ENCODE peak calls at places on chromosomes 7 and 10, in eight cellular contexts. One of them, this sample, is unnamed.

GRCh38 chr7:23026164-23026563 is 12.2 kb upstream of the HYCC1 start:
- DNase-seq in ovary: no peak
- DNase-seq in H1: no peak
- DNase-seq in spleen: no peak
- DNase-seq in body of pancreas: no peak
- DNase-seq in tibial nerve: no peak
- DNase-seq in HCT116: no peak
- DNase-seq in uterus: no peak
- DNase-seq in this sample: no peak

GRCh38 chr7:33719059-33719581 is 186.2 kb upstream of the BMPER start:
- DNase-seq in uterus: no peak
- DNase-seq in tibial nerve: no peak
- DNase-seq in ovary: no peak
- DNase-seq in H1: no peak
- DNase-seq in spleen: no peak
- DNase-seq in body of pancreas: no peak
- DNase-seq in HCT116: no peak
- DNase-seq in this sample: peak; percentile 37

GRCh38 chr7:25025218-25025671 is 45.3 kb upstream of the OSBPL3 start:
- DNase-seq in tibial nerve: no peak
- DNase-seq in body of pancreas: no peak
- DNase-seq in spleen: no peak
- DNase-seq in ovary: no peak
- DNase-seq in HCT116: no peak
- DNase-seq in H1: no peak
- DNase-seq in uterus: no peak
- DNase-seq in this sample: no peak

GRCh38 chr10:4982764-4983226 is 19.6 kb downstream of the AKR1C1 start:
- DNase-seq in spleen: no peak
- DNase-seq in HCT116: no peak
- DNase-seq in H1: no peak
- DNase-seq in ovary: no peak
- DNase-seq in body of pancreas: peak; percentile 83
- DNase-seq in tibial nerve: no peak
- DNase-seq in uterus: no peak
- DNase-seq in this sample: peak; percentile 9

GRCh38 chr7:129950191-129950940 is 2.4 kb downstream of the UBE2H start:
- DNase-seq in spleen: no peak
- DNase-seq in ovary: no peak
- DNase-seq in uterus: peak; percentile 49
- DNase-seq in tibial nerve: no peak
- DNase-seq in H1: no peak
- DNase-seq in body of pancreas: peak; percentile 35
- DNase-seq in HCT116: no peak
- DNase-seq in this sample: no peak

GRCh38 chr7:44867073-44867990 is 18.0 kb downstream of the PURB start:
- DNase-seq in ovary: no peak
- DNase-seq in tibial nerve: no peak
- DNase-seq in uterus: peak; percentile 56
- DNase-seq in H1: no peak
- DNase-seq in body of pancreas: no peak
- DNase-seq in HCT116: peak; percentile 19
- DNase-seq in spleen: no peak
- DNase-seq in this sample: peak; percentile 71

GRCh38 chr7:44712012-44712411 is 36.6 kb upstream of the ZMIZ2 start:
- DNase-seq in tibial nerve: no peak
- DNase-seq in body of pancreas: peak; percentile 22
- DNase-seq in HCT116: no peak
- DNase-seq in uterus: no peak
- DNase-seq in spleen: peak; percentile 30
- DNase-seq in ovary: no peak
- DNase-seq in H1: no peak
- DNase-seq in this sample: no peak

GRCh38 chr10:95791425-95791979 is 35.5 kb downstream of the ENTPD1 start:
- DNase-seq in body of pancreas: no peak
- DNase-seq in HCT116: no peak
- DNase-seq in H1: no peak
- DNase-seq in spleen: no peak
- DNase-seq in tibial nerve: no peak
- DNase-seq in ovary: no peak
- DNase-seq in uterus: no peak
- DNase-seq in this sample: no peak

GRCh38 chr10:128854965-128855364 is 612.1 kb upstream of the MGMT start:
- DNase-seq in spleen: no peak
- DNase-seq in tibial nerve: peak; percentile 75
- DNase-seq in HCT116: no peak
- DNase-seq in H1: peak; percentile 42
- DNase-seq in ovary: peak; percentile 56
- DNase-seq in uterus: peak; percentile 77
- DNase-seq in body of pancreas: peak; percentile 72
- DNase-seq in this sample: peak; percentile 61

GRCh38 chr7:158573310-158573709 is 14.3 kb downstream of the PTPRN2 start:
- DNase-seq in spleen: peak; percentile 14
- DNase-seq in HCT116: no peak
- DNase-seq in uterus: no peak
- DNase-seq in tibial nerve: no peak
- DNase-seq in body of pancreas: no peak
- DNase-seq in H1: no peak
- DNase-seq in ovary: no peak
- DNase-seq in this sample: no peak

GRCh38 chr7:48402721-48403120 is 231.5 kb downstream of the ABCA13 start:
- DNase-seq in H1: no peak
- DNase-seq in body of pancreas: no peak
- DNase-seq in uterus: no peak
- DNase-seq in HCT116: no peak
- DNase-seq in spleen: no peak
- DNase-seq in ovary: no peak
- DNase-seq in tibial nerve: no peak
- DNase-seq in this sample: no peak

GRCh38 chr7:3501671-3502070 is 200.6 kb downstream of the SDK1 start:
- DNase-seq in ovary: no peak
- DNase-seq in body of pancreas: no peak
- DNase-seq in tibial nerve: no peak
- DNase-seq in spleen: no peak
- DNase-seq in uterus: no peak
- DNase-seq in HCT116: no peak
- DNase-seq in H1: no peak
- DNase-seq in this sample: no peak

GRCh38 chr10:104246981-104247380 is 7.7 kb upstream of the GSTO1 start:
- DNase-seq in body of pancreas: no peak
- DNase-seq in tibial nerve: no peak
- DNase-seq in uterus: no peak
- DNase-seq in H1: no peak
- DNase-seq in HCT116: no peak
- DNase-seq in spleen: no peak
- DNase-seq in ovary: no peak
- DNase-seq in this sample: no peak

GRCh38 chr10:102004376-102004775 is 51.6 kb downstream of the ARMH3 start:
- DNase-seq in uterus: no peak
- DNase-seq in spleen: no peak
- DNase-seq in H1: no peak
- DNase-seq in tibial nerve: no peak
- DNase-seq in ovary: no peak
- DNase-seq in body of pancreas: no peak
- DNase-seq in HCT116: no peak
- DNase-seq in this sample: no peak

GRCh38 chr10:784759-785538 is 95.5 kb upstream of the DIP2C start:
- DNase-seq in body of pancreas: peak; percentile 79
- DNase-seq in H1: peak; percentile 65
- DNase-seq in ovary: no peak
- DNase-seq in spleen: peak; percentile 74
- DNase-seq in HCT116: peak; percentile 58
- DNase-seq in tibial nerve: no peak
- DNase-seq in uterus: no peak
- DNase-seq in this sample: peak; percentile 43

GRCh38 chr10:42646692-42647640 is 8.6 kb upstream of the ZNF33B start:
- DNase-seq in body of pancreas: peak; percentile 71
- DNase-seq in H1: no peak
- DNase-seq in spleen: no peak
- DNase-seq in ovary: no peak
- DNase-seq in tibial nerve: no peak
- DNase-seq in uterus: no peak
- DNase-seq in HCT116: no peak
- DNase-seq in this sample: no peak

GRCh38 chr10:100656479-100656878 is 88.9 kb upstream of the PAX2 start:
- DNase-seq in spleen: peak; percentile 36
- DNase-seq in ovary: no peak
- DNase-seq in H1: peak; percentile 79
- DNase-seq in uterus: no peak
- DNase-seq in body of pancreas: peak; percentile 45
- DNase-seq in tibial nerve: no peak
- DNase-seq in HCT116: no peak
- DNase-seq in this sample: no peak

GRCh38 chr10:112471878-112472487 is 25.0 kb downstream of the VTI1A start:
- DNase-seq in ovary: no peak
- DNase-seq in body of pancreas: no peak
- DNase-seq in uterus: no peak
- DNase-seq in HCT116: peak; percentile 72
- DNase-seq in spleen: no peak
- DNase-seq in H1: peak; percentile 55
- DNase-seq in tibial nerve: no peak
- DNase-seq in this sample: no peak

DNA sequence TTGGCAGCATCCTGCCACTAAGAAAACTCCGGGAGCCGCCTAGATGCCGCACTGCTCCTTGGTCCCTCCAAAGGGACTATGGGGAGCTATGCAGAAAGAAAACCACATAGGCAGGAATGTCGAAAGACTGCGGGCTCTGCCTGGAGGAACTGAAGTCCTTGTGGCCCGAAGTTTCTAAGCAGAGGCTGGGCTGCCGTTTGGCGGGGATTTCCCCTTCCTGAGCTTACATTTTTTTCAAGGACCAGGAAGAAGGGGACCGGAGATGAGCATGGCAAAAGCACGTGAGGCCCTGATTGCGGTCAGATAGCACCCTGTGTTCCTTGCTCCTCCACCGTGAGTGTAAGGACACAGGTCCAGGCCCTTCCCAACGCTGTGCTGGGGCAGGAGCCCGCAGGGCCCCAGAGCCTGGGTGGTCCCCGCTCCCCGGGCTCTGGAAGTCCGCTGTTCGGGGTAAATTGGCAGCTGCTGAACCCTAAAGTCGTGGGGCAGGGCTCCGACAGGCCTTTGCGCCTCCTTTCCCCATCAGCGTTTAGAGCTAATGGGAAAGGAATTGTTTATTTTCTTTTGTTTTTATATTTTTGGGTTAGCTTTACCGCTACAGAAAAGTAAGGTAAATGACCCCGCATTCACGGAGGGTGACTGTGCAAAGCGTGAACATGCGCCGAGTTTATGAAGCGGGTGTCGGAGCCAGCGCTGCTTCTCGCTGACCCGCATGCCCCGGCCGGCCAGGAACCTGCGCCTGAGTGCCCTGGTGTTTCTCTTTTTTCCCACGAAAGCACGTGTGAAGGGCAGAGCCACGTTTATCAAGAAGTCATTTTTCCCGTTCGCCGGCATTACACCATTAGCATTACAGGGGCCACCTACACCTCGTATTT is 356.5 kb upstream of the ZNF32 start:
- DNase-seq in body of pancreas: no peak
- DNase-seq in HCT116: no peak
- DNase-seq in ovary: no peak
- DNase-seq in tibial nerve: no peak
- DNase-seq in uterus: no peak
- DNase-seq in spleen: no peak
- DNase-seq in H1: peak; percentile 40
- DNase-seq in this sample: no peak
- H3K4me3 ChIP-seq in body of pancreas: no peak overlapping the region
- H3K4me3 ChIP-seq in HCT116: no peak overlapping the region
- H3K4me3 ChIP-seq in ovary: no peak overlapping the region
- H3K4me3 ChIP-seq in tibial nerve: no peak overlapping the region
- H3K4me3 ChIP-seq in uterus: no peak overlapping the region
- H3K4me3 ChIP-seq in spleen: no peak overlapping the region
- H3K4me3 ChIP-seq in H1: no peak overlapping the region
- H3K4me3 ChIP-seq in this sample: no peak overlapping the region

DNA sequence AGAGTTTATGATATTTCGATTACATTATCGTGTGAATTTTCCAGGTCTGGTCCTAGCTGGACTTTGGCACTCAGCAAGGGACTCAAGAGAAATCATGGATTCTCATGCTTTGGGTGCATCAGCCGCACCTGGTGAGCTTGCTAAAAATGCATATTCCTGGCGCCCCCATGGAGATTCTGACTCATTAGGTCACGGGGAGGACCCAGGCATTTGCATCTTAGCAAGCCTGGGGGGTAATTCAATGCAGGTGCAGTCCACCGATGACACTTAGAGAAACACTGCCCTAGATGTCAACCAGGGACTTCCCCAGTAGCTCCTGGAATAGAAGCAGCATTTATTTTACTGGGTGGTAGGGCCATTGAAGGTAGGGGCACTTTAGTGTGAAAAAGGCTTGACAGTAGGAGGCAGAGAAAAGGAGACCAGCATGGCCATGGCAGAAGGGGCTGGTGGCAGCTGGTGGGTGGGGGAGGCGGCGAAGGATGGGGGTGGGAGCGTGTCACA is 29.9 kb upstream of the PDCD4 start:
- DNase-seq in HCT116: no peak
- DNase-seq in spleen: no peak
- DNase-seq in H1: no peak
- DNase-seq in tibial nerve: no peak
- DNase-seq in uterus: peak; percentile 15
- DNase-seq in body of pancreas: no peak
- DNase-seq in ovary: no peak
- DNase-seq in this sample: no peak
- TF ChIP-seq POLR2A in HCT116: no peak
- TF ChIP-seq POLR2A in spleen: no peak
- TF ChIP-seq POLR2A in H1: no peak
- TF ChIP-seq POLR2A in tibial nerve: no peak
- TF ChIP-seq POLR2A in uterus: no peak
- TF ChIP-seq POLR2A in body of pancreas: no peak
- TF ChIP-seq POLR2A in ovary: no peak
- TF ChIP-seq POLR2A in this sample: no peak

GRCh38 chr7:93245525-93246432 is 13.6 kb downstream of the VPS50 start:
- DNase-seq in tibial nerve: no peak
- DNase-seq in ovary: no peak
- DNase-seq in HCT116: no peak
- DNase-seq in uterus: no peak
- DNase-seq in H1: no peak
- DNase-seq in body of pancreas: no peak
- DNase-seq in spleen: no peak
- DNase-seq in this sample: no peak
- H3K4me3 ChIP-seq in tibial nerve: no peak overlapping the region
- H3K4me3 ChIP-seq in ovary: no peak overlapping the region
- H3K4me3 ChIP-seq in HCT116: no peak overlapping the region
- H3K4me3 ChIP-seq in uterus: no peak overlapping the region
- H3K4me3 ChIP-seq in H1: no peak overlapping the region
- H3K4me3 ChIP-seq in body of pancreas: no peak overlapping the region
- H3K4me3 ChIP-seq in spleen: peak overlapping the region; percentile 46
- H3K4me3 ChIP-seq in this sample: peak overlapping the region; percentile 6

DNA sequence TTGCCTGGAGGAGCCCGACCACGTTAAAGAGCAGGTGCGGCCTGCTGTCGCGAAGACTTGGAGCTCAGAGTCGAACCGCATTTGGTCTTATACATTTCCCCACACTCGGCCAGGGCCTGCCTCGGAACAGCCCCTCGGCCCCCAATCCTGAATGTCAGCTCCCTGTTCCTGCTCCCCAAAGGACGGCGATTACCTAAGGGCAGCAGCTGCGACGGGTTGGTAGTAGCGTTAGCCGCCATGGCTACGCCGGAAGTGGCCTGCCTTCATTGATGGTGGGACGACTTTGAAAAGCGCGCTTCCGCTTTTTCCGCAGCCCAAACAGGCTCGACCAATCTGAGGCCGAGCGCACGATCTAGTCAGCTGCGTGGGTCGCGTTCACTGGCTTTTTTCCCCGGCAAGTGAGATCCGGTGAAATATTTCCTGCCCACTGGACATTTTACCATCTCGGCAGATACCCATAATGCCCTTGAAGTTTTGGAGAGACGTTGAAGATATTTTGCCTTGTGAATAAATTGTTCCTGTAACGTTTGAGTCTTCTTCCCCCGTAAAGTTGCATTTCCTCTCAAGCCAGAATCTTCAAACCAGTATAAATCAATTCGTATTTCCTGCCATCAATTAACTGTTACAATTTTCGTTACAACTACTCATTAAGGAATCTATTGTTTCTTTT is at the start of gene LSM5:
- DNase-seq in tibial nerve: peak; percentile 82
- DNase-seq in body of pancreas: peak; percentile 93
- DNase-seq in uterus: peak; percentile 88
- DNase-seq in ovary: peak; percentile 86
- DNase-seq in H1: peak; percentile 84
- DNase-seq in HCT116: peak; percentile 94
- DNase-seq in spleen: peak; percentile 97
- DNase-seq in this sample: peak; percentile 86
- TF ChIP-seq POLR2A in tibial nerve: no peak
- TF ChIP-seq POLR2A in body of pancreas: peak; percentile 11
- TF ChIP-seq POLR2A in uterus: no peak
- TF ChIP-seq POLR2A in ovary: no peak
- TF ChIP-seq POLR2A in H1: no peak
- TF ChIP-seq POLR2A in HCT116: peak; percentile 20
- TF ChIP-seq POLR2A in spleen: peak; percentile 42
- TF ChIP-seq POLR2A in this sample: no peak

This sample was measured in gastrocnemius medialis.